ENCODE peak calls at places on chromosome 7, in seven cellular contexts. W is AG04449, T is GM13977, V is bronchial epithelial cell, U is hepatocyte, I is H9, X is GM06990. K is an unnamed sample.

GRCh38 chr7:917255-918117 is 37.0 kb downstream of the ADAP1 start:
- DNase-seq in W (no peak), T (no peak), V (no peak), U (no peak), I (no peak), X (no peak), K (no peak)

GRCh38 chr7:100803398-100804161 is 23.7 kb downstream of the EPHB4 start:
- DNase-seq in W (peak; percentile 49), T (peak; percentile 94), V (peak; percentile 83), U (peak; percentile 90), I (peak; percentile 83), X (peak; percentile 74), K (peak; percentile 72)

GRCh38 chr7:109844362-109844761 is 1246.6 kb upstream of the LRRN3 start:
- DNase-seq in W (no peak), T (no peak), V (peak; percentile 43), U (peak; percentile 20), I (no peak), X (no peak), K (peak; percentile 5)

GRCh38 chr7:157352506-157352905 is 15.7 kb downstream of the DNAJB6 start:
- DNase-seq in W (no peak), T (no peak), V (no peak), U (no peak), I (no peak), X (no peak), K (no peak)

GRCh38 chr7:31126976-31127375 is 74.9 kb downstream of the ADCYAP1R1 start:
- DNase-seq in W (no peak), T (no peak), V (peak; percentile 7), U (no peak), I (no peak), X (no peak), K (no peak)

GRCh38 chr7:91988213-91988612 is 47.6 kb downstream of the AKAP9 start:
- DNase-seq in W (no peak), T (no peak), V (no peak), U (peak; percentile 6), I (no peak), X (no peak), K (no peak)

GRCh38 chr7:93476491-93477344 is 97.8 kb downstream of the CALCR start:
- DNase-seq in W (no peak), T (no peak), V (no peak), U (no peak), I (peak; percentile 52), X (no peak), K (no peak)

GRCh38 chr7:11104578-11104977 is 130.9 kb downstream of the PHF14 start:
- DNase-seq in W (no peak), T (no peak), V (no peak), U (no peak), I (no peak), X (no peak), K (no peak)

GRCh38 chr7:113154128-113154527 is 35.8 kb upstream of the SMIM30 start:
- DNase-seq in W (no peak), T (no peak), V (no peak), U (no peak), I (no peak), X (no peak), K (no peak)

GRCh38 chr7:113161050-113161449 is 42.7 kb upstream of the SMIM30 start:
- DNase-seq in W (no peak), T (no peak), V (no peak), U (no peak), I (no peak), X (no peak), K (no peak)

GRCh38 chr7:113159746-113160339 is 41.5 kb upstream of the SMIM30 start:
- DNase-seq in W (no peak), T (peak; percentile 25), V (peak; percentile 38), U (peak; percentile 50), I (peak; percentile 59), X (no peak), K (peak; percentile 13)
- TF ChIP-seq CTCF in W (peak; percentile 63), T (peak; percentile 63), V (peak; percentile 73), U (peak; percentile 55), I (peak; percentile 84), X (peak; percentile 75), K (peak; percentile 59)

GRCh38 chr7:136687693-136688322 is 180.6 kb upstream of the CHRM2 start:
- DNase-seq in W (no peak), T (peak; percentile 12), V (peak; percentile 27), U (peak; percentile 46), I (no peak), X (no peak), K (peak; percentile 4)
- TF ChIP-seq CTCF in W (peak; percentile 31), T (peak; percentile 55), V (peak; percentile 36), U (peak; percentile 42), I (peak; percentile 69), X (peak; percentile 60), K (peak; percentile 40)

GRCh38 chr7:22256702-22257101 is 100.3 kb downstream of the RAPGEF5 start:
- DNase-seq in W (no peak), T (no peak), V (no peak), U (no peak), I (no peak), X (no peak), K (no peak)
- TF ChIP-seq CTCF in W (no peak), T (no peak), V (no peak), U (no peak), I (no peak), X (no peak), K (no peak)

GRCh38 chr7:29609162-29610030 is 45.8 kb downstream of the PRR15 start:
- DNase-seq in W (no peak), T (peak; percentile 20), V (peak; percentile 89), U (peak; percentile 61), I (peak; percentile 68), X (no peak), K (no peak)
- TF ChIP-seq CTCF in W (peak; percentile 33), T (peak; percentile 41), V (peak; percentile 80), U (peak; percentile 65), I (peak; percentile 88), X (peak; percentile 61), K (no peak)

K was measured in activated CD8-positive, alpha-beta T cell treated with anti-CD3 and anti-CD28 coated beads for 36 hours.